ENCODE peak calls at places on chromosomes 11 and 22, in four cellular contexts. J is GM23248; R is stimulated activated CD4-positive, alpha-beta T cell treated with anti-CD3 and anti-CD28 coated beads, Interleukin-2, amount 100 ng/mL, for 48 hours; E is HEK293T. L is an unnamed sample.

GRCh38 chr22:41636467-41636866 is 15.4 kb downstream of the XRCC6 start:
- DNase-seq in E (no peak), R (no peak), J (peak; percentile 87), L (no peak)

GRCh38 chr22:22168190-22168940 is 76.2 kb upstream of the VPREB1 start:
- DNase-seq in E (no peak), R (peak; percentile 6), J (peak; percentile 21), L (no peak)

GRCh38 chr11:74689666-74690065 is 41.6 kb downstream of the CHRDL2 start:
- DNase-seq in J (peak; percentile 81), R (no peak), E (no peak), L (peak; percentile 90)

GRCh38 chr11:124082371-124082770 is 32.9 kb upstream of the VWA5A start:
- DNase-seq in E (no peak), R (no peak), J (no peak), L (no peak)

GRCh38 chr11:43868852-43869567 is 11.6 kb upstream of the ALKBH3 start:
- DNase-seq in J (peak; percentile 92), E (no peak), R (peak; percentile 12), L (peak; percentile 92)

GRCh38 chr22:27241430-27242110 is 560.0 kb downstream of the MN1 start:
- DNase-seq in R (no peak), E (no peak), J (peak; percentile 32), L (peak; percentile 51)

GRCh38 chr11:78905756-78906155 is 331.1 kb upstream of the NARS2 start:
- DNase-seq in R (no peak), J (no peak), E (no peak), L (no peak)

GRCh38 chr11:33941637-33942160 is 49.8 kb upstream of the LMO2 start:
- DNase-seq in R (no peak), J (peak; percentile 57), E (no peak), L (peak; percentile 85)

GRCh38 chr22:44373234-44373633 is 60.5 kb upstream of the SHISAL1 start:
- DNase-seq in R (no peak), E (no peak), J (no peak), L (no peak)

GRCh38 chr22:24951942-24952836 is at the start of gene KIAA1671:
- DNase-seq in E (peak; percentile 99), R (peak; percentile 82), J (peak; percentile 85), L (peak; percentile 99)

GRCh38 chr22:32020117-32020516 is 22.9 kb upstream of the SLC5A1 start:
- DNase-seq in E (no peak), J (peak; percentile 60), R (no peak), L (no peak)

GRCh38 chr11:34630544-34630943 is 9.7 kb downstream of the EHF start:
- DNase-seq in J (no peak), E (no peak), R (no peak), L (no peak)

L was measured in osteoblast.